ENCODE peak calls at places on chromosomes 12 and 14, in four cellular contexts. W is HepG2, T is SK-N-SH, U is GM12878. R is an unnamed sample.

GRCh38 chr14:70754989-70755388 is 54.3 kb downstream of the MAP3K9 start:
- DNase-seq in W (peak), T (no peak), U (no peak), R (no peak)

GRCh38 chr12:124514996-124515932 is 52.1 kb downstream of the NCOR2 start:
- DNase-seq in W (no peak), T (no peak), U (no peak), R (no peak)

GRCh38 chr14:77100961-77101360 is 2.9 kb downstream of the CIPC start:
- DNase-seq in W (no peak), T (no peak), U (no peak), R (no peak)

GRCh38 chr12:63400746-63401145 is 249.7 kb upstream of the AVPR1A start:
- DNase-seq in W (peak), T (no peak), U (no peak), R (no peak)

GRCh38 chr12:93127582-93128331 is 198.7 kb upstream of the EEA1 start:
- DNase-seq in W (peak), T (no peak), U (no peak), R (peak)

GRCh38 chr14:85280074-85280473 is 249.9 kb upstream of the FLRT2 start:
- DNase-seq in W (no peak), T (no peak), U (no peak), R (no peak)

GRCh38 chr12:52837341-52837741 is 3.2 kb upstream of the KRT79 start:
- DNase-seq in W (no peak), T (no peak), U (no peak), R (no peak)

GRCh38 chr12:43872396-43872795 is 36.5 kb downstream of the TMEM117 start:
- DNase-seq in W (no peak), T (no peak), U (no peak), R (no peak)

GRCh38 chr14:94144765-94145164 is 15.4 kb upstream of the IFI27L2 start:
- DNase-seq in W (no peak), T (no peak), U (no peak), R (no peak)

GRCh38 chr14:69539631-69540410 is 34.9 kb downstream of the CCDC177 start:
- DNase-seq in W (no peak), T (no peak), U (no peak), R (peak)

GRCh38 chr14:53599221-53599945 is 357.2 kb downstream of the BMP4 start:
- DNase-seq in W (peak), T (no peak), U (no peak), R (no peak)

GRCh38 chr12:31021809-31022492 is 51.7 kb upstream of the DDX11 start:
- DNase-seq in W (no peak), T (no peak), U (no peak), R (no peak)

GRCh38 chr14:91870001-91870400 is 2.7 kb upstream of the TC2N start:
- DNase-seq in W (peak), T (no peak), U (no peak), R (no peak)

GRCh38 chr12:83827860-83828259 is 1084.7 kb downstream of the SLC6A15 start:
- DNase-seq in W (no peak), T (no peak), U (no peak), R (no peak)

GRCh38 chr12:47885566-47885965 is 19.2 kb downstream of the VDR start:
- DNase-seq in W (no peak), T (no peak), U (no peak), R (no peak)

GRCh38 chr14:90839024-90839888 is 23.0 kb upstream of the TTC7B start:
- DNase-seq in W (no peak), T (no peak), U (no peak), R (no peak)

GRCh38 chr12:85275359-85275758 is 4.7 kb upstream of the ALX1 start:
- DNase-seq in W (no peak), T (no peak), U (no peak), R (no peak)

GRCh38 chr14:62988967-62989366 is 56.3 kb downstream of the KCNH5 start:
- DNase-seq in W (no peak), T (no peak), U (no peak), R (no peak)

GRCh38 chr12:111409403-111410228 is 3.9 kb downstream of the SH2B3 start:
- DNase-seq in W (no peak), T (peak), U (no peak), R (peak)

GRCh38 chr12:2615665-2616387 is 178.9 kb upstream of the FKBP4 start:
- DNase-seq in W (no peak), T (no peak), U (no peak), R (no peak)

GRCh38 chr14:104171029-104171697 is 32.8 kb downstream of the KIF26A start:
- DNase-seq in W (no peak), T (no peak), U (no peak), R (no peak)

GRCh38 chr12:93025145-93026103 is 96.3 kb upstream of the EEA1 start:
- DNase-seq in W (no peak), T (peak), U (peak), R (peak)

GRCh38 chr12:90854136-90854689 is 100.8 kb downstream of the CCER1 start:
- DNase-seq in W (peak), T (peak), U (no peak), R (no peak)

DNA sequence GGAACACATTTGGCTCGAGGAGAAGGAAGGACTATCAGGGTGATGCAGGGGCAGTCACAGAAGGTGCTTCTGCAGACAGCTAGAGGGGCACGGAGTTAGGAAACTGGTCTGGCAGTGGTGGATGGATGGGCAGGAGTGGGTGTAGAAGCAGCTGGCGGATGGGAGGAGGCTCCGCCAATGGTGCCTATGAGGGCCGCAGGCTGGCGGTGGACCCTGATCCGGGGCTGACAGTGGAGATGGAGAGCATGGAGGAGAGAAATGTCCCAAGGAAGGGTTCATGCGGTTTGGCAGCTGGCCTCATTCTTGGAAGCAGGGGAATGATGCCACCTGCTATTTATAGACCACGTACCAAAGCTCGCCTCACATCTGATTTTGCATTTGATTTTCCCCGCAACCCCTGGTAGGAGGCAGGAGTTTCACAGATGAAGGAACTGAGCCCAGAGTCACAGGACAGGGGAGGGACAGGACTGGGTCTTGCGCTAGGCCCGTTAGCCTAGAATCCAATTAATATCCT is 237.1 kb downstream of the FOXN3 start:
- DNase-seq in W (no peak), T (no peak), U (no peak), R (no peak)
- H3K27ac ChIP-seq in W (no peak), T (no peak), U (no peak), R (no peak)

GRCh38 chr14:65774041-65774440 is 361.5 kb downstream of the FUT8 start:
- DNase-seq in W (no peak), T (no peak), U (no peak), R (no peak)
- TF ChIP-seq GABPA in W (no peak), T (no peak), U (no peak), R (no peak)

DNA sequence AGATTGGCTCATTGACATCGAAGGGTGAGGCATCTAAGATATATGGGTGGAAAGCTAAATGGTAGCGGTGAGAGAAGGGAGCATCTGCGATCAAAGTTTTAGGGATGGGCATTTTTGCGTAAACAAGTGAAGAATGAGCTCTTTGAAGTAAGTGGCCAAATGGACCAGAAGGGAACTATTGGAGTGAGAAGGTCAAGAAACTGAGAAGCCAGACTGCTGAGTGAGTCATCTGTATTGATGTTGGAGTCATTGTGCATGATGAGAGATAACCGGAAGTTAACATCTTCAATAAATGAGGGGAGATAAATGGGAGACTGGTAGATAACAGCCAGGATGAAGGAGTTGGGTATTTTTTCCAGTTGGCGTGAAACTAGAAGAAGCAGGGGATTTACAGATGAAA is 271.9 kb upstream of the PDE3A start:
- DNase-seq in W (no peak), T (no peak), U (no peak), R (no peak)
- H3K27ac ChIP-seq in W (no peak), T (peak), U (no peak), R (no peak)

DNA sequence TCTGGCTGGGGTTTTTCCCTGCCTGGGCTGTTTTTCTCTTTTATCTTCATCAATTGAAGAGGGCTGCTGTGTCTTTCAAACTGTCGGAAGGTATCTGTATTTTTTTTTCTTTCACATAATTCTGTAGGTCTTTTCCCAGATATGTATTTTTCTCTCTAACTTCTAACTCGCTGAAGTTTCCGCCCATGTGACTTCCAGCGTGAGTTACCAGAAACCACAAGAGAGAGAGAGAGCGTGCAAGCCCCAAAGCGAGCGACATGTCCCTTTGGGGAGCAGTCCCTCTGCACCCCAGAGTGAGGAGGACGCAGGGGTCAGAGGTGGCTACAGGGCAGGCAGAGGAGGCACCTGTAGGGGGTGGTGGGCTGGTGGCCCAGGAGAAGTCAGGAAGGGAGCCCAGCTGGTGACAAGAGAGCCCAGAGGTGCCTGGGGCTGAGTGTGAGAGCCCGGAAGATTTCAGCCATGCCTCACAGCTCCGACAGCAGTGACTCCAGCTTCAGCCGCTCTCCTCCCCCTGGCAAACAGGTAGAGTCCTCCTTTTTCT is at the start of gene BATF:
- DNase-seq in W (no peak), T (no peak), U (no peak), R (peak)
- TF ChIP-seq GABPA in W (no peak), T (no peak), U (no peak), R (no peak)

GRCh38 chr14:68147331-68147730 is 327.8 kb downstream of the RAD51B start:
- DNase-seq in W (no peak), T (no peak), U (no peak), R (no peak)

GRCh38 chr14:68144051-68144681 is 324.6 kb downstream of the RAD51B start:
- DNase-seq in W (peak), T (no peak), U (no peak), R (no peak)

GRCh38 chr14:68146812-68147211 is 327.2 kb downstream of the RAD51B start:
- DNase-seq in W (no peak), T (no peak), U (no peak), R (no peak)

GRCh38 chr14:68145036-68145435 is 325.5 kb downstream of the RAD51B start:
- DNase-seq in W (no peak), T (no peak), U (no peak), R (no peak)

GRCh38 chr14:68145539-68145938 is 326.0 kb downstream of the RAD51B start:
- DNase-seq in W (no peak), T (no peak), U (no peak), R (no peak)
- H3K27ac ChIP-seq in W (no peak), T (peak), U (no peak), R (no peak)

GRCh38 chr12:120199595-120200306 is 1.2 kb downstream of the RPLP0 start:
- DNase-seq in W (no peak), T (no peak), U (no peak), R (peak)
- TF ChIP-seq GABPA in W (no peak), T (no peak), U (no peak), R (no peak)

GRCh38 chr12:107436376-107436775 is 249.2 kb upstream of the PWP1 start:
- DNase-seq in W (peak), T (no peak), U (no peak), R (no peak)
- H3K27ac ChIP-seq in W (no peak), T (no peak), U (no peak), R (no peak)